ENCODE peak calls at places on chromosome 7, in nine cellular contexts. One of them, this sample, is unnamed.

GRCh38 chr7:79789584-79790345 is 336.3 kb upstream of the MAGI2 start:
- DNase-seq in GM13976: no peak
- DNase-seq in CD8-positive, alpha-beta T cell: no peak
- DNase-seq in HCT116: no peak
- DNase-seq in heart right ventricle: no peak
- DNase-seq in uterus: no peak
- DNase-seq in progenitor cell of endocrine pancreas: no peak
- DNase-seq in breast epithelium: no peak
- DNase-seq in psoas muscle: no peak
- DNase-seq in this sample: no peak

GRCh38 chr7:136067277-136067676 is 90.1 kb upstream of the MTPN start:
- DNase-seq in GM13976: no peak
- DNase-seq in CD8-positive, alpha-beta T cell: no peak
- DNase-seq in HCT116: no peak
- DNase-seq in heart right ventricle: no peak
- DNase-seq in uterus: no peak
- DNase-seq in progenitor cell of endocrine pancreas: no peak
- DNase-seq in breast epithelium: no peak
- DNase-seq in psoas muscle: no peak
- DNase-seq in this sample: no peak

GRCh38 chr7:81902536-81902935 is 132.7 kb upstream of the HGF start:
- DNase-seq in GM13976: no peak
- DNase-seq in CD8-positive, alpha-beta T cell: no peak
- DNase-seq in HCT116: no peak
- DNase-seq in heart right ventricle: no peak
- DNase-seq in uterus: no peak
- DNase-seq in progenitor cell of endocrine pancreas: no peak
- DNase-seq in breast epithelium: no peak
- DNase-seq in psoas muscle: no peak
- DNase-seq in this sample: no peak

GRCh38 chr7:362416-363096 is 72.6 kb downstream of the FOXL3 start:
- DNase-seq in GM13976: no peak
- DNase-seq in CD8-positive, alpha-beta T cell: peak
- DNase-seq in HCT116: no peak
- DNase-seq in heart right ventricle: peak
- DNase-seq in uterus: no peak
- DNase-seq in progenitor cell of endocrine pancreas: no peak
- DNase-seq in breast epithelium: no peak
- DNase-seq in psoas muscle: peak
- DNase-seq in this sample: no peak

GRCh38 chr7:86453454-86453853 is 190.3 kb upstream of the GRM3 start:
- DNase-seq in GM13976: no peak
- DNase-seq in CD8-positive, alpha-beta T cell: no peak
- DNase-seq in HCT116: no peak
- DNase-seq in heart right ventricle: no peak
- DNase-seq in uterus: no peak
- DNase-seq in progenitor cell of endocrine pancreas: no peak
- DNase-seq in breast epithelium: no peak
- DNase-seq in psoas muscle: no peak
- DNase-seq in this sample: no peak

GRCh38 chr7:156151082-156151481 is 338.8 kb upstream of the SHH start:
- DNase-seq in GM13976: no peak
- DNase-seq in CD8-positive, alpha-beta T cell: no peak
- DNase-seq in HCT116: no peak
- DNase-seq in heart right ventricle: no peak
- DNase-seq in uterus: no peak
- DNase-seq in progenitor cell of endocrine pancreas: no peak
- DNase-seq in breast epithelium: no peak
- DNase-seq in psoas muscle: no peak
- DNase-seq in this sample: no peak

GRCh38 chr7:141354251-141354650 is 197.0 kb upstream of the AGK start:
- DNase-seq in GM13976: no peak
- DNase-seq in CD8-positive, alpha-beta T cell: no peak
- DNase-seq in HCT116: no peak
- DNase-seq in heart right ventricle: no peak
- DNase-seq in uterus: no peak
- DNase-seq in progenitor cell of endocrine pancreas: no peak
- DNase-seq in breast epithelium: no peak
- DNase-seq in psoas muscle: no peak
- DNase-seq in this sample: no peak

GRCh38 chr7:87816389-87816788 is 59.8 kb downstream of the SLC25A40 start:
- DNase-seq in GM13976: no peak
- DNase-seq in CD8-positive, alpha-beta T cell: no peak
- DNase-seq in HCT116: no peak
- DNase-seq in heart right ventricle: no peak
- DNase-seq in uterus: no peak
- DNase-seq in progenitor cell of endocrine pancreas: no peak
- DNase-seq in breast epithelium: no peak
- DNase-seq in psoas muscle: no peak
- DNase-seq in this sample: no peak

GRCh38 chr7:23058412-23059096 is 44.6 kb upstream of the HYCC1 start:
- DNase-seq in GM13976: no peak
- DNase-seq in CD8-positive, alpha-beta T cell: no peak
- DNase-seq in HCT116: no peak
- DNase-seq in heart right ventricle: no peak
- DNase-seq in uterus: no peak
- DNase-seq in progenitor cell of endocrine pancreas: no peak
- DNase-seq in breast epithelium: no peak
- DNase-seq in psoas muscle: no peak
- DNase-seq in this sample: no peak

GRCh38 chr7:46544396-46545008 is 623.4 kb upstream of the IGFBP3 start:
- DNase-seq in GM13976: no peak
- DNase-seq in CD8-positive, alpha-beta T cell: no peak
- DNase-seq in HCT116: peak
- DNase-seq in heart right ventricle: no peak
- DNase-seq in uterus: no peak
- DNase-seq in progenitor cell of endocrine pancreas: no peak
- DNase-seq in breast epithelium: no peak
- DNase-seq in psoas muscle: no peak
- DNase-seq in this sample: no peak

GRCh38 chr7:46969303-46970130 is 612.4 kb downstream of the TNS3 start:
- DNase-seq in GM13976: no peak
- DNase-seq in CD8-positive, alpha-beta T cell: no peak
- DNase-seq in HCT116: no peak
- DNase-seq in heart right ventricle: no peak
- DNase-seq in uterus: no peak
- DNase-seq in progenitor cell of endocrine pancreas: no peak
- DNase-seq in breast epithelium: no peak
- DNase-seq in psoas muscle: no peak
- DNase-seq in this sample: no peak

GRCh38 chr7:27200761-27201230 is 905 bp upstream of the HOXA13 start:
- DNase-seq in GM13976: no peak
- DNase-seq in CD8-positive, alpha-beta T cell: no peak
- DNase-seq in HCT116: no peak
- DNase-seq in heart right ventricle: no peak
- DNase-seq in uterus: no peak
- DNase-seq in progenitor cell of endocrine pancreas: no peak
- DNase-seq in breast epithelium: no peak
- DNase-seq in psoas muscle: no peak
- DNase-seq in this sample: no peak

GRCh38 chr7:93985101-93985500 is 19.1 kb downstream of the BET1 start:
- DNase-seq in GM13976: no peak
- DNase-seq in CD8-positive, alpha-beta T cell: no peak
- DNase-seq in HCT116: no peak
- DNase-seq in heart right ventricle: no peak
- DNase-seq in uterus: no peak
- DNase-seq in progenitor cell of endocrine pancreas: no peak
- DNase-seq in breast epithelium: no peak
- DNase-seq in psoas muscle: no peak
- DNase-seq in this sample: no peak

GRCh38 chr7:90412458-90413184 is 9.4 kb downstream of the CLDN12 start:
- DNase-seq in GM13976: no peak
- DNase-seq in CD8-positive, alpha-beta T cell: no peak
- DNase-seq in HCT116: peak
- DNase-seq in heart right ventricle: no peak
- DNase-seq in uterus: no peak
- DNase-seq in progenitor cell of endocrine pancreas: no peak
- DNase-seq in breast epithelium: no peak
- DNase-seq in psoas muscle: peak
- DNase-seq in this sample: no peak
- TF ChIP-seq CTCF in GM13976: peak
- TF ChIP-seq CTCF in CD8-positive, alpha-beta T cell: no peak
- TF ChIP-seq CTCF in HCT116: peak
- TF ChIP-seq CTCF in heart right ventricle: peak
- TF ChIP-seq CTCF in uterus: no peak
- TF ChIP-seq CTCF in progenitor cell of endocrine pancreas: peak
- TF ChIP-seq CTCF in breast epithelium: no peak
- TF ChIP-seq CTCF in psoas muscle: peak
- TF ChIP-seq CTCF in this sample: peak

GRCh38 chr7:25286756-25287155 is 58.5 kb upstream of the NPVF start:
- DNase-seq in GM13976: no peak
- DNase-seq in CD8-positive, alpha-beta T cell: no peak
- DNase-seq in HCT116: no peak
- DNase-seq in heart right ventricle: no peak
- DNase-seq in uterus: no peak
- DNase-seq in progenitor cell of endocrine pancreas: no peak
- DNase-seq in breast epithelium: no peak
- DNase-seq in psoas muscle: no peak
- DNase-seq in this sample: no peak
- TF ChIP-seq CTCF in GM13976: no peak
- TF ChIP-seq CTCF in CD8-positive, alpha-beta T cell: no peak
- TF ChIP-seq CTCF in HCT116: no peak
- TF ChIP-seq CTCF in heart right ventricle: no peak
- TF ChIP-seq CTCF in uterus: no peak
- TF ChIP-seq CTCF in progenitor cell of endocrine pancreas: no peak
- TF ChIP-seq CTCF in breast epithelium: no peak
- TF ChIP-seq CTCF in psoas muscle: no peak
- TF ChIP-seq CTCF in this sample: no peak

GRCh38 chr7:103781409-103781808 is 208.0 kb downstream of the RELN start:
- DNase-seq in GM13976: no peak
- DNase-seq in CD8-positive, alpha-beta T cell: no peak
- DNase-seq in HCT116: no peak
- DNase-seq in heart right ventricle: no peak
- DNase-seq in uterus: no peak
- DNase-seq in progenitor cell of endocrine pancreas: no peak
- DNase-seq in breast epithelium: no peak
- DNase-seq in psoas muscle: no peak
- DNase-seq in this sample: no peak

GRCh38 chr7:103778929-103779328 is 210.5 kb downstream of the RELN start:
- DNase-seq in GM13976: no peak
- DNase-seq in CD8-positive, alpha-beta T cell: no peak
- DNase-seq in HCT116: no peak
- DNase-seq in heart right ventricle: no peak
- DNase-seq in uterus: no peak
- DNase-seq in progenitor cell of endocrine pancreas: no peak
- DNase-seq in breast epithelium: no peak
- DNase-seq in psoas muscle: no peak
- DNase-seq in this sample: no peak

GRCh38 chr7:103784887-103785286 is 204.6 kb downstream of the RELN start:
- DNase-seq in GM13976: no peak
- DNase-seq in CD8-positive, alpha-beta T cell: no peak
- DNase-seq in HCT116: no peak
- DNase-seq in heart right ventricle: no peak
- DNase-seq in uterus: no peak
- DNase-seq in progenitor cell of endocrine pancreas: no peak
- DNase-seq in breast epithelium: no peak
- DNase-seq in psoas muscle: no peak
- DNase-seq in this sample: no peak
- TF ChIP-seq CTCF in GM13976: no peak
- TF ChIP-seq CTCF in CD8-positive, alpha-beta T cell: no peak
- TF ChIP-seq CTCF in HCT116: no peak
- TF ChIP-seq CTCF in heart right ventricle: no peak
- TF ChIP-seq CTCF in uterus: no peak
- TF ChIP-seq CTCF in progenitor cell of endocrine pancreas: no peak
- TF ChIP-seq CTCF in breast epithelium: no peak
- TF ChIP-seq CTCF in psoas muscle: no peak
- TF ChIP-seq CTCF in this sample: no peak

GRCh38 chr7:76223286-76223972 is 21.7 kb downstream of the SRRM3 start:
- DNase-seq in GM13976: no peak
- DNase-seq in CD8-positive, alpha-beta T cell: no peak
- DNase-seq in HCT116: no peak
- DNase-seq in heart right ventricle: no peak
- DNase-seq in uterus: no peak
- DNase-seq in progenitor cell of endocrine pancreas: no peak
- DNase-seq in breast epithelium: no peak
- DNase-seq in psoas muscle: no peak
- DNase-seq in this sample: no peak

GRCh38 chr7:76222839-76223238 is 21.1 kb downstream of the SRRM3 start:
- DNase-seq in GM13976: no peak
- DNase-seq in CD8-positive, alpha-beta T cell: no peak
- DNase-seq in HCT116: no peak
- DNase-seq in heart right ventricle: no peak
- DNase-seq in uterus: no peak
- DNase-seq in progenitor cell of endocrine pancreas: no peak
- DNase-seq in breast epithelium: no peak
- DNase-seq in psoas muscle: no peak
- DNase-seq in this sample: no peak

GRCh38 chr7:76222333-76222732 is 20.6 kb downstream of the SRRM3 start:
- DNase-seq in GM13976: no peak
- DNase-seq in CD8-positive, alpha-beta T cell: no peak
- DNase-seq in HCT116: no peak
- DNase-seq in heart right ventricle: no peak
- DNase-seq in uterus: no peak
- DNase-seq in progenitor cell of endocrine pancreas: no peak
- DNase-seq in breast epithelium: no peak
- DNase-seq in psoas muscle: no peak
- DNase-seq in this sample: no peak

GRCh38 chr7:76217942-76218566 is 16.4 kb downstream of the SRRM3 start:
- DNase-seq in GM13976: no peak
- DNase-seq in CD8-positive, alpha-beta T cell: no peak
- DNase-seq in HCT116: no peak
- DNase-seq in heart right ventricle: no peak
- DNase-seq in uterus: no peak
- DNase-seq in progenitor cell of endocrine pancreas: no peak
- DNase-seq in breast epithelium: no peak
- DNase-seq in psoas muscle: no peak
- DNase-seq in this sample: no peak

DNA sequence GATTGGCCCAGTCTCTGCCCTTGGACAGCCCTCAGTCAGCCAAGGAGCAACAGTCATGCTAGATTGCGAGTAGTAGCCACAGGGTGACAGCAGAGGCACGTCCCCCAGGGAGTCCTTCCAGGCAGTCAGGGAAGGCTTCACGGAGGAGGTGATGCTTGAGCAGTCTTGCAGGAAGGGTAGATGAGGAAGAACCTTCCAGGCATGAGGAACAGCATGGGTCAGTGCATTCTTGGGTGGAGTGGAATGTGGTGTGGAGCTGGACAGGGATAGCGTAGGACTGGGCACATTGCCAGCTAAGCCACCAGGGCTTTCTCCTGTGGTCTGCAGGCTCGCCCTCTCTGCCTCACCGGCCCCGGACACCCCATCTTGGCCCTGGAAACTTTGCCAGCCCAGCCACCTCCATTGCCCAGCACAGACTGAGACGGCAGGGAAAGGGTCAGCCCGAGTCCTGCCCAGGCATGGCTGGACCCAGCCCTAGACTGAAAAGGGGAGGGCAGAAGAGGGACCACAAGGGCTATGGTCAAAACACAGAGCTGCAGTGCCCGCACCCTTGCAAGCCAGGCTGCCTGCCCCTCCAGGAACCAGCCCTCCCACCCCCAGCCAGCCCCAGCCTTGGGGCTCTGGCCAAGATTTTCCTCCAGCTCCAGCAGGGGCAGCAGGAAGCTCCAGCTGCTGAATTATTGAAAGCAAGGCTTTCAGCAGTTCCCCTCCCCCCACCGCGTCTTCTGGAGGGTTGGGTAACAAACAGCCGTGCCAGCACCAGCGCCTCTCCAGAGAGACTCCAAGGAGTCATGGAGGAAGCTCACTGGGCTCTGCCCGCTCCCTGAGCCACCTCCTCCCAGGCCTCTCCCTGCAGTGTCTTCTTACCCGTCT is 18.7 kb downstream of the SRRM3 start:
- DNase-seq in GM13976: no peak
- DNase-seq in CD8-positive, alpha-beta T cell: no peak
- DNase-seq in HCT116: no peak
- DNase-seq in heart right ventricle: no peak
- DNase-seq in uterus: no peak
- DNase-seq in progenitor cell of endocrine pancreas: no peak
- DNase-seq in breast epithelium: no peak
- DNase-seq in psoas muscle: peak
- DNase-seq in this sample: no peak
- TF ChIP-seq CTCF in GM13976: no peak
- TF ChIP-seq CTCF in CD8-positive, alpha-beta T cell: no peak
- TF ChIP-seq CTCF in HCT116: peak
- TF ChIP-seq CTCF in heart right ventricle: no peak
- TF ChIP-seq CTCF in uterus: no peak
- TF ChIP-seq CTCF in progenitor cell of endocrine pancreas: no peak
- TF ChIP-seq CTCF in breast epithelium: no peak
- TF ChIP-seq CTCF in psoas muscle: no peak
- TF ChIP-seq CTCF in this sample: no peak

This sample was measured in natural killer cell.